ENCODE peak calls at places on chromosomes 4 and X, in six cellular contexts. C, Y, W, J, Q and B are unnamed samples.

GRCh38 chr4:141047228-141047884 is 85.9 kb downstream of the RNF150 start:
- DNase-seq in C (no peak), Y (no peak), W (no peak), J (no peak), Q (no peak), B (no peak)

GRCh38 chrX:1392376-1393130 is 640 bp upstream of the SLC25A6 start:
- DNase-seq in C (peak), Y (peak), W (no peak), J (no peak), Q (no peak), B (peak)

GRCh38 chr4:170243662-170244288 is 154.0 kb upstream of the AADAT start:
- DNase-seq in C (peak), Y (no peak), W (no peak), J (no peak), Q (no peak), B (no peak)

GRCh38 chr4:3851211-3851610 is 85.0 kb downstream of the ADRA2C start:
- DNase-seq in C (peak), Y (no peak), W (no peak), J (no peak), Q (no peak), B (peak)

GRCh38 chrX:150547511-150548115 is 20.8 kb upstream of the MTM1 start:
- DNase-seq in C (peak), Y (peak), W (peak), J (no peak), Q (no peak), B (peak)

GRCh38 chr4:77697860-77698599 is 92.4 kb downstream of the CXCL13 start:
- DNase-seq in C (peak), Y (peak), W (no peak), J (peak), Q (no peak), B (peak)

GRCh38 chr4:126937342-126937741 is 695.4 kb upstream of the INTU start:
- DNase-seq in C (no peak), Y (no peak), W (no peak), J (no peak), Q (no peak), B (no peak)

GRCh38 chr4:55543858-55544257 is 2.9 kb downstream of the CLOCK start:
- DNase-seq in C (no peak), Y (peak), W (no peak), J (no peak), Q (no peak), B (no peak)

GRCh38 chr4:153679476-153679875 is 4.6 kb upstream of the TLR2 start:
- DNase-seq in C (no peak), Y (no peak), W (no peak), J (no peak), Q (no peak), B (no peak)

GRCh38 chr4:153188966-153189801 is 15.1 kb upstream of the TRIM2 start:
- DNase-seq in C (no peak), Y (no peak), W (no peak), J (no peak), Q (no peak), B (no peak)

GRCh38 chrX:69133561-69134542 is 31.4 kb downstream of the PJA1 start:
- DNase-seq in C (peak), Y (peak), W (peak), J (peak), Q (no peak), B (peak)

GRCh38 chr4:80188801-80189458 is 8.4 kb upstream of the PRDM8 start:
- DNase-seq in C (peak), Y (no peak), W (no peak), J (no peak), Q (no peak), B (no peak)

GRCh38 chr4:94758141-94758699 is 465 bp downstream of the BMPR1B start:
- DNase-seq in C (peak), Y (no peak), W (peak), J (no peak), Q (no peak), B (peak)

GRCh38 chr4:22473268-22473667 is 42.6 kb downstream of the ADGRA3 start:
- DNase-seq in C (no peak), Y (no peak), W (no peak), J (no peak), Q (no peak), B (no peak)

GRCh38 chr4:78811034-78811433 is 34.9 kb downstream of the BMP2K start:
- DNase-seq in C (no peak), Y (no peak), W (no peak), J (no peak), Q (no peak), B (no peak)

GRCh38 chr4:62522273-62522672 is 1322.1 kb downstream of the ADGRL3 start:
- DNase-seq in C (no peak), Y (no peak), W (no peak), J (no peak), Q (no peak), B (no peak)

GRCh38 chr4:188647820-188648380 is 508.7 kb downstream of the TRIML1 start:
- DNase-seq in C (no peak), Y (no peak), W (no peak), J (no peak), Q (no peak), B (no peak)

GRCh38 chrX:69307736-69308135 is 142.5 kb upstream of the PJA1 start:
- DNase-seq in C (no peak), Y (no peak), W (no peak), J (no peak), Q (no peak), B (peak)

GRCh38 chr4:150570862-150571261 is 11.1 kb upstream of the MAB21L2 start:
- DNase-seq in C (no peak), Y (peak), W (no peak), J (no peak), Q (no peak), B (no peak)
- TF ChIP-seq CREB1 in C (no peak), Y (no peak), W (no peak), J (no peak), Q (no peak), B (no peak)

GRCh38 chr4:14155803-14156202 is 528.3 kb upstream of the BOD1L1 start:
- DNase-seq in C (no peak), Y (no peak), W (no peak), J (no peak), Q (no peak), B (no peak)
- TF ChIP-seq CREB1 in C (no peak), Y (no peak), W (no peak), J (no peak), Q (no peak), B (no peak)

GRCh38 chr4:15964159-15964558 is 1.2 kb upstream of the FGFBP2 start:
- DNase-seq in C (peak), Y (no peak), W (no peak), J (no peak), Q (no peak), B (no peak)

GRCh38 chr4:15961778-15962510 is 1.0 kb downstream of the FGFBP2 start:
- DNase-seq in C (no peak), Y (no peak), W (no peak), J (no peak), Q (no peak), B (no peak)

GRCh38 chr4:15965325-15965724 is 2.4 kb upstream of the FGFBP2 start:
- DNase-seq in C (no peak), Y (no peak), W (no peak), J (no peak), Q (no peak), B (no peak)

GRCh38 chr4:15963568-15963967 is 593 bp upstream of the FGFBP2 start:
- DNase-seq in C (no peak), Y (no peak), W (no peak), J (no peak), Q (no peak), B (no peak)

DNA sequence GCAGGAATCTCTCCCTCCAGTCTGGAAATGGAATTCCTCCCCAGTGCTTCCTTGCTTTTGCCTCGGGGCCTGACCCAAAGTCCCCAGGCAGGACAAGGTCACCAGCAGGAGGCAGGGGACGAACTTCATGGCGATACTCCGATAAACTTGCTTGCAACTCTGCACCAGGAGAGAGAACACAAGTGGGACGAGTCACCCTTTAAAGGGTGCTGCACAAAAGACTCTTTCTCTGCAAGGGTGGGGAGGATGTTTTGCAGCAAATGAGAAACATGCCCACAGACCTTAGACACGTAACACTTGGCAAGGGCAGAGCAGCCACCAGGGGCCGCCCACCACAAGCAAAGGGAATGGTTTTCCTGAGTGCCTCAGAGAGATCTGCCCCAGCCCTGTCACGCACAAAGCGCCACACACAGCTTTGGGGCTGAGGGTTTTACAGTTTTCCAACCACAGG is at the start of gene FGFBP2:
- DNase-seq in C (peak), Y (peak), W (peak), J (peak), Q (no peak), B (peak)
- TF ChIP-seq CREB1 in C (no peak), Y (no peak), W (no peak), J (no peak), Q (no peak), B (no peak)

DNA sequence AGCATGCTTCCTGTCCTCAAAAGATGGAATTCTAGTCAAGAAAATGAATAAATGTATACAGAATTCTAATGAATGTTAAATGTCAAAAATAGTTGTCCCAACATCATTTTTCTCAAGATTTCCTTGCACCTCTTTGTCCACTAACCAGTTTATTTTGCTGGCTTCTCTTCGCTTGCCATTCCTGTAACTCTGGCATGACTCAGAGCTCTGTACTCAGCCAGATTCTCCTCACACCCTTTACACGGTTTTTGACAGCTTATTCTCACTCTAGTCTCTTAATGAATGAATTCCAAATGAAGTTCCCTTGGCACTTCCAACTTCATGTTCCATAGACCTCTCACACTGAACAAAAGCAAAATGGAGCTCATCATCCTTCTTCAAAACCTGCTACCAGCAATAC is 419.3 kb upstream of the SLIT2 start:
- DNase-seq in C (no peak), Y (no peak), W (no peak), J (no peak), Q (no peak), B (no peak)
- TF ChIP-seq CREB1 in C (no peak), Y (no peak), W (no peak), J (no peak), Q (no peak), B (no peak)

GRCh38 chr4:1366371-1367229 is 19.6 kb downstream of the UVSSA start:
- DNase-seq in C (no peak), Y (no peak), W (no peak), J (no peak), Q (no peak), B (peak)
- TF ChIP-seq CREB1 in C (no peak), Y (no peak), W (no peak), J (no peak), Q (no peak), B (no peak)

DNA sequence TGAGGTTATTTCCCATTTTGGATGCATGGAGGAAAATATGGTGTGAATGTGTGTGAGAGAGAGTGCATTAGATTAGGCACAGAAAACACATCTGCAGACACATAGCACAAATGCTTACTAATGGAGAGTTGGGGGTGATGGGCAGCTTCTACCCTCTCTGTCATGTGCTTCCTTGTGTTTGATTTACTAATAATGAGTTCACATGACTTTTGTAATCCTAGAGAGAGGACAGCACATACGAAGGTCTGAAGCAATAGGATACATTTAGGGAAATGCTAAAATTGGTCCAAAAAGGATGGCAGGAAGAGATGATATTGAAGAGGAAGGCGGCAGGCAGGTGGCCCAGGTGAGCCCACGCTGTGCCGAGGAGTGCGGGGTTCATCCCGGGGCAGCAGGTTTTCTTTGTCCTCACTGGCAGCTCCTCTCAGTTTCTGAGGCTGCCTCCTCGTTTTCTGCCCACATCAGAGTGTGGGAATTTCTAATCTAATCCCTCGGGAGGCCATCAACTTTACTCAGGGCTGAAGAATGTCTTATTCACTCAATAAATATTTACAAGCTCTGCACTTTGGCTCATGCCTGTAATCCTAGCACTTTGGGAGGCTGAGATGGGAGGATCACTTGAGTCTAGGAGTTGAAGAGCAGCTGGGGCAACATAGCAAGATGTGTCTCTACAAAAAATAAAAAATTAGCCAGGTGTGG is 15.9 kb upstream of the MAP9 start:
- DNase-seq in C (no peak), Y (no peak), W (no peak), J (peak), Q (no peak), B (no peak)
- TF ChIP-seq CREB1 in C (no peak), Y (no peak), W (no peak), J (no peak), Q (no peak), B (no peak)

GRCh38 chr4:135497563-135498152 is 1296.1 kb upstream of the PABPC4L start:
- DNase-seq in C (peak), Y (no peak), W (no peak), J (no peak), Q (no peak), B (no peak)
- TF ChIP-seq CREB1 in C (no peak), Y (no peak), W (no peak), J (no peak), Q (no peak), B (no peak)